ENCODE peak calls at places on chromosomes 16 and 17, in nine cellular contexts. One of them, this sample, is unnamed.

GRCh38 chr16:28974007-28974436 is 556 bp upstream of the SPNS1 start:
- DNase-seq in mesothelial cell of epicardium: peak; percentile 68
- DNase-seq in heart left ventricle: peak; percentile 52
- DNase-seq in B cell: no peak
- DNase-seq in PC-9: peak; percentile 51
- DNase-seq in cardiac muscle cell: peak; percentile 85
- DNase-seq in lower leg skin: no peak
- DNase-seq in BJ: peak; percentile 7
- DNase-seq in neural crest cell: peak; percentile 57
- DNase-seq in this sample: peak; percentile 30

GRCh38 chr17:81250286-81251090 is 11.4 kb downstream of the NDUFAF8 start:
- DNase-seq in neural crest cell: no peak
- DNase-seq in lower leg skin: no peak
- DNase-seq in PC-9: no peak
- DNase-seq in cardiac muscle cell: no peak
- DNase-seq in B cell: no peak
- DNase-seq in heart left ventricle: no peak
- DNase-seq in mesothelial cell of epicardium: no peak
- DNase-seq in BJ: no peak
- DNase-seq in this sample: no peak

GRCh38 chr16:55703003-55704001 is 47.5 kb downstream of the SLC6A2 start:
- DNase-seq in PC-9: peak; percentile 59
- DNase-seq in B cell: no peak
- DNase-seq in lower leg skin: peak; percentile 36
- DNase-seq in mesothelial cell of epicardium: no peak
- DNase-seq in cardiac muscle cell: peak; percentile 70
- DNase-seq in heart left ventricle: no peak
- DNase-seq in BJ: no peak
- DNase-seq in neural crest cell: peak; percentile 26
- DNase-seq in this sample: no peak

GRCh38 chr17:7972131-7972785 is 30.2 kb upstream of the GUCY2D start:
- DNase-seq in mesothelial cell of epicardium: no peak
- DNase-seq in B cell: no peak
- DNase-seq in PC-9: no peak
- DNase-seq in heart left ventricle: no peak
- DNase-seq in lower leg skin: no peak
- DNase-seq in BJ: no peak
- DNase-seq in cardiac muscle cell: no peak
- DNase-seq in neural crest cell: no peak
- DNase-seq in this sample: no peak

GRCh38 chr16:69057400-69058378 is 47.8 kb upstream of the HAS3 start:
- DNase-seq in mesothelial cell of epicardium: no peak
- DNase-seq in neural crest cell: no peak
- DNase-seq in B cell: no peak
- DNase-seq in BJ: peak; percentile 43
- DNase-seq in heart left ventricle: no peak
- DNase-seq in PC-9: peak; percentile 86
- DNase-seq in cardiac muscle cell: no peak
- DNase-seq in lower leg skin: peak; percentile 67
- DNase-seq in this sample: peak; percentile 37

GRCh38 chr17:8954339-8954738 is 11.2 kb downstream of the PIK3R5 start:
- DNase-seq in B cell: peak; percentile 80
- DNase-seq in lower leg skin: peak; percentile 66
- DNase-seq in cardiac muscle cell: no peak
- DNase-seq in heart left ventricle: peak; percentile 66
- DNase-seq in mesothelial cell of epicardium: no peak
- DNase-seq in neural crest cell: no peak
- DNase-seq in PC-9: no peak
- DNase-seq in BJ: no peak
- DNase-seq in this sample: no peak

GRCh38 chr16:15979801-15980200 is 30.4 kb downstream of the ABCC1 start:
- DNase-seq in lower leg skin: no peak
- DNase-seq in mesothelial cell of epicardium: no peak
- DNase-seq in PC-9: no peak
- DNase-seq in neural crest cell: no peak
- DNase-seq in heart left ventricle: no peak
- DNase-seq in cardiac muscle cell: no peak
- DNase-seq in B cell: no peak
- DNase-seq in BJ: no peak
- DNase-seq in this sample: no peak

GRCh38 chr17:62897706-62898105 is 68.3 kb upstream of the TANC2 start:
- DNase-seq in lower leg skin: no peak
- DNase-seq in B cell: no peak
- DNase-seq in neural crest cell: no peak
- DNase-seq in mesothelial cell of epicardium: no peak
- DNase-seq in BJ: no peak
- DNase-seq in heart left ventricle: no peak
- DNase-seq in PC-9: no peak
- DNase-seq in cardiac muscle cell: no peak
- DNase-seq in this sample: no peak

GRCh38 chr16:76232704-76233103 is 44.5 kb upstream of the CNTNAP4 start:
- DNase-seq in PC-9: no peak
- DNase-seq in mesothelial cell of epicardium: no peak
- DNase-seq in B cell: no peak
- DNase-seq in cardiac muscle cell: no peak
- DNase-seq in BJ: no peak
- DNase-seq in lower leg skin: no peak
- DNase-seq in neural crest cell: no peak
- DNase-seq in heart left ventricle: no peak
- DNase-seq in this sample: no peak

GRCh38 chr17:35577826-35578194 is 561 bp downstream of the PEX12 start:
- DNase-seq in BJ: no peak
- DNase-seq in heart left ventricle: no peak
- DNase-seq in lower leg skin: no peak
- DNase-seq in B cell: no peak
- DNase-seq in PC-9: no peak
- DNase-seq in mesothelial cell of epicardium: no peak
- DNase-seq in cardiac muscle cell: no peak
- DNase-seq in neural crest cell: no peak
- DNase-seq in this sample: no peak

GRCh38 chr17:40916366-40916765 is 21.1 kb downstream of the KRT23 start:
- DNase-seq in neural crest cell: no peak
- DNase-seq in BJ: no peak
- DNase-seq in lower leg skin: no peak
- DNase-seq in cardiac muscle cell: no peak
- DNase-seq in mesothelial cell of epicardium: no peak
- DNase-seq in B cell: no peak
- DNase-seq in heart left ventricle: no peak
- DNase-seq in PC-9: no peak
- DNase-seq in this sample: no peak

GRCh38 chr17:50589112-50589712 is 28.7 kb downstream of the CACNA1G start:
- DNase-seq in lower leg skin: no peak
- DNase-seq in cardiac muscle cell: no peak
- DNase-seq in B cell: no peak
- DNase-seq in mesothelial cell of epicardium: no peak
- DNase-seq in neural crest cell: no peak
- DNase-seq in BJ: no peak
- DNase-seq in PC-9: no peak
- DNase-seq in heart left ventricle: no peak
- DNase-seq in this sample: no peak

GRCh38 chr17:72403713-72404209 is 282.9 kb downstream of the SOX9 start:
- DNase-seq in mesothelial cell of epicardium: no peak
- DNase-seq in PC-9: no peak
- DNase-seq in lower leg skin: no peak
- DNase-seq in cardiac muscle cell: no peak
- DNase-seq in B cell: no peak
- DNase-seq in BJ: no peak
- DNase-seq in heart left ventricle: no peak
- DNase-seq in neural crest cell: no peak
- DNase-seq in this sample: no peak

GRCh38 chr17:73643012-73643845 is 1.0 kb downstream of the SDK2 start:
- DNase-seq in PC-9: no peak
- DNase-seq in B cell: peak; percentile 74
- DNase-seq in neural crest cell: peak; percentile 41
- DNase-seq in heart left ventricle: peak; percentile 41
- DNase-seq in cardiac muscle cell: peak; percentile 69
- DNase-seq in BJ: no peak
- DNase-seq in mesothelial cell of epicardium: peak; percentile 68
- DNase-seq in lower leg skin: no peak
- DNase-seq in this sample: no peak

GRCh38 chr17:44005865-44006580 is 1.6 kb downstream of the NAGS start:
- DNase-seq in cardiac muscle cell: peak; percentile 35
- DNase-seq in neural crest cell: peak; percentile 33
- DNase-seq in mesothelial cell of epicardium: peak; percentile 42
- DNase-seq in BJ: no peak
- DNase-seq in PC-9: no peak
- DNase-seq in lower leg skin: no peak
- DNase-seq in heart left ventricle: no peak
- DNase-seq in B cell: peak; percentile 76
- DNase-seq in this sample: no peak
- TF ChIP-seq CTCF in cardiac muscle cell: peak; percentile 15
- TF ChIP-seq CTCF in neural crest cell: no peak
- TF ChIP-seq CTCF in mesothelial cell of epicardium: no peak
- TF ChIP-seq CTCF in BJ: peak; percentile 13
- TF ChIP-seq CTCF in PC-9: no peak
- TF ChIP-seq CTCF in lower leg skin: no peak
- TF ChIP-seq CTCF in heart left ventricle: no peak
- TF ChIP-seq CTCF in B cell: no peak
- TF ChIP-seq CTCF in this sample: no peak

GRCh38 chr17:66978514-66979061 is 14.1 kb downstream of the CACNG4 start:
- DNase-seq in heart left ventricle: peak; percentile 81
- DNase-seq in PC-9: no peak
- DNase-seq in B cell: no peak
- DNase-seq in BJ: no peak
- DNase-seq in neural crest cell: no peak
- DNase-seq in lower leg skin: no peak
- DNase-seq in cardiac muscle cell: no peak
- DNase-seq in mesothelial cell of epicardium: no peak
- DNase-seq in this sample: no peak

GRCh38 chr17:66976379-66976663 is 11.8 kb downstream of the CACNG4 start:
- DNase-seq in cardiac muscle cell: no peak
- DNase-seq in B cell: no peak
- DNase-seq in BJ: no peak
- DNase-seq in heart left ventricle: no peak
- DNase-seq in lower leg skin: no peak
- DNase-seq in neural crest cell: no peak
- DNase-seq in PC-9: no peak
- DNase-seq in mesothelial cell of epicardium: no peak
- DNase-seq in this sample: no peak

GRCh38 chr17:66975188-66975587 is 10.7 kb downstream of the CACNG4 start:
- DNase-seq in lower leg skin: no peak
- DNase-seq in neural crest cell: no peak
- DNase-seq in mesothelial cell of epicardium: no peak
- DNase-seq in cardiac muscle cell: no peak
- DNase-seq in BJ: no peak
- DNase-seq in B cell: no peak
- DNase-seq in PC-9: no peak
- DNase-seq in heart left ventricle: no peak
- DNase-seq in this sample: no peak

GRCh38 chr17:66976781-66977201 is 12.3 kb downstream of the CACNG4 start:
- DNase-seq in cardiac muscle cell: no peak
- DNase-seq in lower leg skin: no peak
- DNase-seq in B cell: no peak
- DNase-seq in BJ: no peak
- DNase-seq in mesothelial cell of epicardium: no peak
- DNase-seq in heart left ventricle: no peak
- DNase-seq in neural crest cell: no peak
- DNase-seq in PC-9: no peak
- DNase-seq in this sample: no peak

DNA sequence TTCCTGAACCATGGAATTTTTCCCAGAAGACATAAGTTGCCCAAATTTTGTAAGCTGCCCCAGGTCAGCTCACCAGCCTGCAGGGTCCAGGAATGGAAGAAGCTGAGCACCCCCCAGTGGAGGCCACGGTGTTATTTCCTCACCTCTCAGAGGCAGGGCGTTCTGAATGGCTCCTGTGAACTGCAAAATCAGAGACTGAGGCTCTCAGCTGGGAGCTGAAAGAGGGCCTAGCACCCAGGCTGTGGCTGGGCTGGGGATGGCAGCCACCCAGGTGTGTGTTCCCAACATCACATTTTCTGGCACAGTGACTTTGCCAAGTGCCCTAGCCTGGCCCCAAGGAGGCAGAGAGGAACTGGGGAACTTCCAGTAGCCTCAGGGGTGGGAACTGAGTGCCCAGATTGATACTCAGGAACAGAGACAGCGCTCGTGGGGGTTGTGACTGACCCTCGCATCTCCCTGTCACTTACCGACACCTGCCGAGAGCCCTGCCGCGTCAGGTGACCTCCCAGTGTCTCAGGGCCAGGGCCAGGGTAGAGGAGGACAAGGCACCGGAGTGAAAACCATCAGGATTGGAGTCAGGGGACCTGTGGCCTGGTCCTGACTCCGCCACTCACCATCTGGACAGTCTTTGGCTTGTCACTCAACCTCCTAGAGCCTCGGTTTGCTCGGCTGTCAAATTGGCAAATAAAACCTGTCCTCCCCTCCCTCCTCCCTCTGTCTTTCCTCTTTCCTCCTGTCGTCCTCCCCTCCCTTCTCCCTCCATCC is 11.3 kb downstream of the CACNG4 start:
- DNase-seq in neural crest cell: no peak
- DNase-seq in cardiac muscle cell: no peak
- DNase-seq in lower leg skin: no peak
- DNase-seq in PC-9: no peak
- DNase-seq in B cell: no peak
- DNase-seq in BJ: no peak
- DNase-seq in heart left ventricle: peak; percentile 24
- DNase-seq in mesothelial cell of epicardium: no peak
- DNase-seq in this sample: peak; percentile 55
- TF ChIP-seq CTCF in neural crest cell: peak; percentile 32
- TF ChIP-seq CTCF in cardiac muscle cell: peak; percentile 9
- TF ChIP-seq CTCF in lower leg skin: no peak
- TF ChIP-seq CTCF in PC-9: peak; percentile 63
- TF ChIP-seq CTCF in B cell: no peak
- TF ChIP-seq CTCF in BJ: no peak
- TF ChIP-seq CTCF in heart left ventricle: peak; percentile 10
- TF ChIP-seq CTCF in mesothelial cell of epicardium: no peak
- TF ChIP-seq CTCF in this sample: no peak

GRCh38 chr16:57091990-57092785 is at the start of gene CPNE2:
- DNase-seq in PC-9: no peak
- DNase-seq in mesothelial cell of epicardium: peak; percentile 72
- DNase-seq in B cell: peak; percentile 76
- DNase-seq in lower leg skin: no peak
- DNase-seq in BJ: no peak
- DNase-seq in neural crest cell: peak; percentile 46
- DNase-seq in heart left ventricle: peak; percentile 84
- DNase-seq in cardiac muscle cell: peak; percentile 77
- DNase-seq in this sample: peak; percentile 39
- TF ChIP-seq CTCF in PC-9: no peak
- TF ChIP-seq CTCF in mesothelial cell of epicardium: no peak
- TF ChIP-seq CTCF in B cell: no peak
- TF ChIP-seq CTCF in lower leg skin: no peak
- TF ChIP-seq CTCF in BJ: no peak
- TF ChIP-seq CTCF in neural crest cell: no peak
- TF ChIP-seq CTCF in heart left ventricle: no peak
- TF ChIP-seq CTCF in cardiac muscle cell: no peak
- TF ChIP-seq CTCF in this sample: no peak

DNA sequence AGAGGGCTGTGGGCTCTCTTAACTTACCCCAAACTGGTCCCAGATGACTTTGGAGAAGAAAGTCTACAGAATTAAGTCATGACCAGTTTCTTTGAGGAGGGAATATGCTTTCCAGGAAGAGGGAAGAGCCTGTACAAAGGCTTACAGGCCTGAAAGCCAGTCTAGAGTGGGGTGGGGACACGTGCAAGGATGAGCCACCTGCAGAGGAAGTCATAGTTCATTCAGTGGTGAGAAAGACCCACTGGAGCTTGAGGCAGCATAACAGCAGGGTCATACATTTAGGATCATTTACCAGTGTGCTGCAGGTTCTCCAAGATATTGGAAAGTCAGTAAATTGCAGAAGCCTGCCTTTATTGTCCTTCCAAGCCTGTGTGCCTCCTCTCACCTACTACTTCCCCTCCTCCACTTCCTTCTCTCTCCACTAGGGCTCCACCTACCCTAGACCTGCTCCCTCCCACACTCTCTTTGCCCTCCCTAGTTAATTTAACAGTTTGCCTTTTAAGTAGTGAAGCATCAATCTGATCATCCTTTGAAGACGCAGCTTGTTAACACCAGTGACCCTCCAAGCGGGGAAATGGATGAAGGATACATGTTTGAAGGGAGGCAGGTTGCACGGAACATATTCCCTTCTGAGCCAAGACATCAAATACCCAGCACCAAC is 40.2 kb downstream of the CDRT15 start:
- DNase-seq in mesothelial cell of epicardium: no peak
- DNase-seq in lower leg skin: no peak
- DNase-seq in cardiac muscle cell: no peak
- DNase-seq in PC-9: no peak
- DNase-seq in B cell: peak; percentile 13
- DNase-seq in BJ: no peak
- DNase-seq in heart left ventricle: no peak
- DNase-seq in neural crest cell: no peak
- DNase-seq in this sample: no peak
- TF ChIP-seq CTCF in mesothelial cell of epicardium: no peak
- TF ChIP-seq CTCF in lower leg skin: no peak
- TF ChIP-seq CTCF in cardiac muscle cell: no peak
- TF ChIP-seq CTCF in PC-9: peak; percentile 40
- TF ChIP-seq CTCF in B cell: peak; percentile 26
- TF ChIP-seq CTCF in BJ: no peak
- TF ChIP-seq CTCF in heart left ventricle: no peak
- TF ChIP-seq CTCF in neural crest cell: peak; percentile 44
- TF ChIP-seq CTCF in this sample: no peak

This sample was measured in breast epithelium.